ENCODE peak calls at places on chromosomes 5 and 9, in four cellular contexts. One of them, this sample, is unnamed.

GRCh38 chr5:30839956-30840355 is 353.5 kb upstream of the CDH6 start:
- DNase-seq in tibial nerve: no peak
- DNase-seq in prostate gland: no peak
- DNase-seq in RWPE1: no peak
- DNase-seq in this sample: no peak

GRCh38 chr5:10678236-10678635 is 82.8 kb downstream of the DAP start:
- DNase-seq in tibial nerve: no peak
- DNase-seq in prostate gland: no peak
- DNase-seq in RWPE1: no peak
- DNase-seq in this sample: no peak

GRCh38 chr9:34579097-34579818 is 10.3 kb downstream of the CNTFR start:
- DNase-seq in tibial nerve: no peak
- DNase-seq in prostate gland: no peak
- DNase-seq in RWPE1: no peak
- DNase-seq in this sample: no peak

GRCh38 chr9:20873240-20873860 is 158.1 kb downstream of the HACD4 start:
- DNase-seq in tibial nerve: no peak
- DNase-seq in prostate gland: no peak
- DNase-seq in RWPE1: no peak
- DNase-seq in this sample: no peak

GRCh38 chr9:100595391-100596199 is 17.7 kb downstream of the CAVIN4 start:
- DNase-seq in tibial nerve: no peak
- DNase-seq in prostate gland: peak; percentile 22
- DNase-seq in RWPE1: peak; percentile 74
- DNase-seq in this sample: no peak

GRCh38 chr5:150155258-150156032 is at the start of gene PDGFRB:
- DNase-seq in tibial nerve: peak; percentile 93
- DNase-seq in prostate gland: peak; percentile 47
- DNase-seq in RWPE1: peak; percentile 54
- DNase-seq in this sample: no peak

GRCh38 chr5:148684528-148684927 is 30.2 kb upstream of the HTR4 start:
- DNase-seq in tibial nerve: no peak
- DNase-seq in prostate gland: no peak
- DNase-seq in RWPE1: no peak
- DNase-seq in this sample: no peak

GRCh38 chr5:160799160-160799559 is 52.9 kb downstream of the ATP10B start:
- DNase-seq in tibial nerve: no peak
- DNase-seq in prostate gland: no peak
- DNase-seq in RWPE1: no peak
- DNase-seq in this sample: no peak

GRCh38 chr9:120928015-120928719 is 1.6 kb upstream of the TRAF1 start:
- DNase-seq in tibial nerve: no peak
- DNase-seq in prostate gland: peak; percentile 36
- DNase-seq in RWPE1: peak; percentile 62
- DNase-seq in this sample: no peak

GRCh38 chr9:77770340-77770739 is 122.2 kb upstream of the GNA14 start:
- DNase-seq in tibial nerve: no peak
- DNase-seq in prostate gland: no peak
- DNase-seq in RWPE1: no peak
- DNase-seq in this sample: no peak

GRCh38 chr9:22257026-22257425 is 189.6 kb upstream of the DMRTA1 start:
- DNase-seq in tibial nerve: no peak
- DNase-seq in prostate gland: no peak
- DNase-seq in RWPE1: peak; percentile 74
- DNase-seq in this sample: no peak

GRCh38 chr5:172869734-172870133 is 35.7 kb downstream of the ERGIC1 start:
- DNase-seq in tibial nerve: no peak
- DNase-seq in prostate gland: no peak
- DNase-seq in RWPE1: no peak
- DNase-seq in this sample: no peak
- H3K27ac ChIP-seq in tibial nerve: peak overlapping the region; percentile 71
- H3K27ac ChIP-seq in prostate gland: peak overlapping the region; percentile 80
- H3K27ac ChIP-seq in RWPE1: peak overlapping the region; percentile 98
- H3K27ac ChIP-seq in this sample: peak overlapping the region; percentile 72

GRCh38 chr5:94893404-94894145 is 275.1 kb downstream of the SLF1 start:
- DNase-seq in tibial nerve: no peak
- DNase-seq in prostate gland: no peak
- DNase-seq in RWPE1: no peak
- DNase-seq in this sample: no peak
- TF ChIP-seq CTCF in tibial nerve: peak; percentile 56
- TF ChIP-seq CTCF in prostate gland: no peak
- TF ChIP-seq CTCF in RWPE1: no peak
- TF ChIP-seq CTCF in this sample: no peak

DNA sequence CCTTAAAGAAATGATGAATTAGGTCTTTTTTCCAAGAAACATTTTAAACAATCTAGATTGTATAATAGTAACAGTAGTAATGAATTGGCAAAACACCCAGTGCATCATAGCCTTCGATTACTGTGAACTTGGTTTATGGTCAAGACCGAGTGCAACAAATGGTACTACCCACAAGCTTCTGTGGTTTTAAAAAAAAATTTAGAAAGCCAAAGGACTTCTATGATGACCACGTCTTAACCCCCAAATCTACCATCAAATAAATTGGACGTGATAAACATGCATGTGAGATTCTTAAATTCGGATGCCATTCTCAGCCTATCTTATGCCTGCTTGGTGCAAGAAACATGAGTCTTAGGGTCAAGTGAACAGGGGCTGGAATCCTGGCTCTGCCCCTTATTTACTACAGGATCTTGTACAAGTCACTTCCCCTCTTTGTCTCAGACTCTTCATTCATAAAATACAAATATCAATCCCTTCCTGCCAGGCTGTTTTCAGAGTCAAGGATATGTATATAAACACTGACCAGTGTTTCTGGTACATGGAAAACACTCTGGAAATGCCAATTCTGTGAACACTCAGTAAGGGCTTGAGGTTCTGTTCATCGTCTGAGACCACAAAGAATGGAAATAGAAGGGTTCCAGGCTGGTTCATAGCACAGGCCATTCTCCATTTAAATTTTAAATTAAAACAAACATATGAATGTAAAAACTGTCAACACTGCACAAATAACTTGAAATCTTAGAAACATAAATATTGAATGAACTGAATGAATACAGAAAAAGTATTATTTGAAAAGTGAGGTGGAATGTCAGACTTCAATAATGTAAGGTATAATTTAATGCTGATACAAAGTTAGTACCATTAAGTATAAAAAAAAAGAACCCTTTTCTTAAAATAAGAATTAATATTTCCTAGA is 107.8 kb downstream of the NR6A1 start:
- DNase-seq in tibial nerve: no peak
- DNase-seq in prostate gland: no peak
- DNase-seq in RWPE1: no peak
- DNase-seq in this sample: no peak
- H3K27ac ChIP-seq in tibial nerve: no peak overlapping the region
- H3K27ac ChIP-seq in prostate gland: no peak overlapping the region
- H3K27ac ChIP-seq in RWPE1: no peak overlapping the region
- H3K27ac ChIP-seq in this sample: no peak overlapping the region

GRCh38 chr9:86096382-86096781 is 3.0 kb downstream of the GOLM1 start:
- DNase-seq in tibial nerve: no peak
- DNase-seq in prostate gland: no peak
- DNase-seq in RWPE1: no peak
- DNase-seq in this sample: no peak

GRCh38 chr9:86099695-86100364 is 472 bp upstream of the GOLM1 start:
- DNase-seq in tibial nerve: no peak
- DNase-seq in prostate gland: peak; percentile 48
- DNase-seq in RWPE1: peak; percentile 29
- DNase-seq in this sample: no peak

GRCh38 chr9:86097510-86098224 is 1.7 kb downstream of the GOLM1 start:
- DNase-seq in tibial nerve: no peak
- DNase-seq in prostate gland: no peak
- DNase-seq in RWPE1: no peak
- DNase-seq in this sample: no peak

GRCh38 chr9:86102626-86103025 is 3.3 kb upstream of the GOLM1 start:
- DNase-seq in tibial nerve: no peak
- DNase-seq in prostate gland: no peak
- DNase-seq in RWPE1: no peak
- DNase-seq in this sample: no peak

DNA sequence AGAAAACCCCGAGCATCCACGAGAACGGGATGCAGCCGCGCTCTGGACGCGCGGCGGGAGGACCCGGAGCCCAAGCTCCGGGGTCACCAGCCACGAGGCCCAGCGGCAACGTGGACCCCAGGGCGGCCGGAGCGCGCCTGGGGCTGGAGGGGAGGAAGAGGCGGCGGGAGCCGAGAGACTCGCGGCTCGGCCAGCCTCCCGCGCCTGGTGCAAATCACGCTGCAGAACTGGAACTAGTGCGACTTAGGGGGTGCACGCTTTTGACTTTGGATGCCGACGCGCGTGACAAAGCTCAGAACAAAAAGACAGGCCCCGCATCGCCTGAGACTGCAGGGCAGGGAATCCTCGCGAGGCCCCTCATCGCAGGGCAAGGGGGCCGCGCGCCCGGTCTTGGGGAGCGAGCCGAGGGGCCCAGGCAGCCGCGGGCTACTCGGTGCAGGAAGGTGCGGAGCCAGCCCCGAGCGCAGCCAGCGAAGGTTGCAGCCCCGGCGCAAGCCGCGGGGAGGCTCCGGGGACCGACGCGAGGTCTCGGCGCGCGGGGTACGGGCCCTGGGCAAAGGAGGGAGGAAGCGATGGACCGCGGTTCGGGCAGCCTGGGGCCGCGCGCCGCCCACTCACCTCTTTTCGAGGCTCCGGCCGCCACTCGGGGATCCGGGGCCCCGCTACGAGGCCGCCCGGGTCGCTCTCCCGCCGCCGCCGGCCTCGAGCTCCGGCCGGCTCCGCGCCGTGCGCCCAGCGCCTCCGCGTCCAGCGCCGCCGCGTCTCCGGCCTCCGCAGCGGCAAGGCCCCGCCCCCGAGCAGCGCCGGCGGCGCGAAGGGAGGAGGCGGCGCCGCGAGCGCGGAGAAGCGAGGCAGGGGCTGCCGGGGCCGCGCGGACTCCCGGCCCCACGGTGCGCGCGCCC is at the start of gene GOLM1:
- DNase-seq in tibial nerve: no peak
- DNase-seq in prostate gland: peak; percentile 17
- DNase-seq in RWPE1: peak; percentile 71
- DNase-seq in this sample: no peak
- TF ChIP-seq CTCF in tibial nerve: no peak
- TF ChIP-seq CTCF in prostate gland: no peak
- TF ChIP-seq CTCF in RWPE1: peak; percentile 21
- TF ChIP-seq CTCF in this sample: no peak

GRCh38 chr5:134240421-134240962 is 14.6 kb upstream of the PPP2CA start:
- DNase-seq in tibial nerve: no peak
- DNase-seq in prostate gland: peak; percentile 40
- DNase-seq in RWPE1: no peak
- DNase-seq in this sample: no peak
- H3K27ac ChIP-seq in tibial nerve: peak overlapping the region; percentile 1
- H3K27ac ChIP-seq in prostate gland: peak overlapping the region; percentile 45
- H3K27ac ChIP-seq in RWPE1: no peak overlapping the region
- H3K27ac ChIP-seq in this sample: no peak overlapping the region

GRCh38 chr5:95261369-95262175 is 23.3 kb downstream of the MCTP1 start:
- DNase-seq in tibial nerve: no peak
- DNase-seq in prostate gland: no peak
- DNase-seq in RWPE1: peak; percentile 47
- DNase-seq in this sample: no peak
- TF ChIP-seq CTCF in tibial nerve: peak; percentile 25
- TF ChIP-seq CTCF in prostate gland: peak; percentile 26
- TF ChIP-seq CTCF in RWPE1: peak; percentile 74
- TF ChIP-seq CTCF in this sample: peak; percentile 43

DNA sequence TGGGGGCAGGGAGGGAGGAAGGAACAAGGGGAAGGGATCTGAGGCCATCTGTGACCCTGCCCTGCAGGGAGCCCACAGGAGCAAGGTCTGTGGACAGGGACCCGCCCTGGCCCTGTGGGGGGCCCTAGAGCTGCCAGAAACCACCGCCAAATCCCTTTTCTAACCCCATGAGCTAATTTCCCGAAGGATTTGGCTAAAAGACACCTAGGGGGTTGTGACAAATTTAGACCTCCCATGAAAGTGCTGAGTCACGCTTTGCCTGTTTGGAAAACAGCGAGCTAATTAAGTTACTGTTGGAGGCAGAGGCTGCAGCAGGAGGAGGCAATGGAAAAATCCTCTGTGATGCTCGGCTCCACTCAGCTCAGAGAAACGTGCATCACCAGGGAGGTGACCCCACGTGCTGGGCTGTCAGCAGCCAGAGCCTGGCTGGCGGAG is 49.9 kb downstream of the OLFM1 start:
- DNase-seq in tibial nerve: no peak
- DNase-seq in prostate gland: no peak
- DNase-seq in RWPE1: no peak
- DNase-seq in this sample: no peak
- H3K27ac ChIP-seq in tibial nerve: no peak overlapping the region
- H3K27ac ChIP-seq in prostate gland: no peak overlapping the region
- H3K27ac ChIP-seq in RWPE1: no peak overlapping the region
- H3K27ac ChIP-seq in this sample: no peak overlapping the region

GRCh38 chr9:128442150-128442549 is 13.7 kb upstream of the ODF2 start:
- DNase-seq in tibial nerve: no peak
- DNase-seq in prostate gland: no peak
- DNase-seq in RWPE1: no peak
- DNase-seq in this sample: no peak

GRCh38 chr9:128435611-128436010 is 15.0 kb downstream of the CERCAM start:
- DNase-seq in tibial nerve: no peak
- DNase-seq in prostate gland: no peak
- DNase-seq in RWPE1: no peak
- DNase-seq in this sample: no peak

GRCh38 chr9:128434340-128434739 is 13.7 kb downstream of the CERCAM start:
- DNase-seq in tibial nerve: no peak
- DNase-seq in prostate gland: no peak
- DNase-seq in RWPE1: no peak
- DNase-seq in this sample: no peak

GRCh38 chr9:128438343-128439109 is 17.3 kb upstream of the ODF2 start:
- DNase-seq in tibial nerve: peak; percentile 72
- DNase-seq in prostate gland: peak; percentile 72
- DNase-seq in RWPE1: peak; percentile 90
- DNase-seq in this sample: peak; percentile 90

DNA sequence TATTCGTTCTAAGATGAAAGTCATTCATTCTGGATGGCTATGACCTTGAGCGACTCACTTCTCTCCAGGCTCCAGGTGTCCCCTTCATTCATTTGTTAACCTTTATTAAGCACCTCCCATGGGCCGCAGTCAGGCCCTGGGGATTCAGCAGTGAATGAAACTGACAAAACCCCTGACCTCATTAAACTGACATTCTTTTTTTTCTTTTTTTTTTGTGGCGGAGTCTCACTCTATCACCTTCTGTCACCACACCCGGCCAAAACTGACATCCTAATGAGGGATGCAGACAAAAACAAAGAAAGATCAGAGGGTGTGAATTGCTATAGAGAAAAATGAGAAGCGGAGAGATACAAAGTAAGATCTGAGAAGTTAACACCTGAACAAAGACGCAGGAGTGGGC is 16.5 kb upstream of the ODF2 start:
- DNase-seq in tibial nerve: no peak
- DNase-seq in prostate gland: no peak
- DNase-seq in RWPE1: no peak
- DNase-seq in this sample: no peak
- TF ChIP-seq CTCF in tibial nerve: no peak
- TF ChIP-seq CTCF in prostate gland: no peak
- TF ChIP-seq CTCF in RWPE1: no peak
- TF ChIP-seq CTCF in this sample: no peak

GRCh38 chr9:112239708-112240107 is 64.6 kb upstream of the SUSD1 start:
- DNase-seq in tibial nerve: no peak
- DNase-seq in prostate gland: no peak
- DNase-seq in RWPE1: no peak
- DNase-seq in this sample: no peak
- H3K27ac ChIP-seq in tibial nerve: no peak overlapping the region
- H3K27ac ChIP-seq in prostate gland: no peak overlapping the region
- H3K27ac ChIP-seq in RWPE1: no peak overlapping the region
- H3K27ac ChIP-seq in this sample: no peak overlapping the region